ENCODE peak calls at places on chromosome 14, in six cellular contexts. One of them, this sample, is unnamed. For H3K9me3, the result is how much of the 10 kb centered on the place peaks cover.

GRCh38 chr14:87745507-87746118 is 247.4 kb downstream of the GALC start:
- DNase-seq in IMR-90: peak
- DNase-seq in neural progenitor cell: peak
- DNase-seq in endodermal cell: peak
- DNase-seq in adipocyte: peak
- DNase-seq in HepG2: peak
- DNase-seq in this sample: no peak

GRCh38 chr14:92990456-92991430 is 67.8 kb downstream of the CHGA start:
- DNase-seq in IMR-90: no peak
- DNase-seq in neural progenitor cell: no peak
- DNase-seq in endodermal cell: no peak
- DNase-seq in adipocyte: no peak
- DNase-seq in HepG2: no peak
- DNase-seq in this sample: no peak

GRCh38 chr14:69132513-69133181 is 20.3 kb downstream of the DCAF5 start:
- DNase-seq in IMR-90: no peak
- DNase-seq in neural progenitor cell: no peak
- DNase-seq in endodermal cell: no peak
- DNase-seq in adipocyte: no peak
- DNase-seq in HepG2: no peak
- DNase-seq in this sample: no peak

GRCh38 chr14:74257078-74257987 is 18.1 kb downstream of the VSX2 start:
- DNase-seq in IMR-90: peak
- DNase-seq in neural progenitor cell: peak
- DNase-seq in endodermal cell: peak
- DNase-seq in adipocyte: peak
- DNase-seq in HepG2: no peak
- DNase-seq in this sample: peak

GRCh38 chr14:101857226-101857625 is 95.7 kb downstream of the PPP2R5C start:
- DNase-seq in IMR-90: no peak
- DNase-seq in neural progenitor cell: no peak
- DNase-seq in endodermal cell: peak
- DNase-seq in adipocyte: no peak
- DNase-seq in HepG2: no peak
- DNase-seq in this sample: no peak

GRCh38 chr14:104795781-104796681 is 483 bp upstream of the AKT1 start:
- DNase-seq in IMR-90: no peak
- DNase-seq in neural progenitor cell: no peak
- DNase-seq in endodermal cell: peak
- DNase-seq in adipocyte: peak
- DNase-seq in HepG2: peak
- DNase-seq in this sample: peak

GRCh38 chr14:68757618-68758081 is 35.2 kb downstream of the ZFP36L1 start:
- DNase-seq in IMR-90: peak
- DNase-seq in neural progenitor cell: no peak
- DNase-seq in endodermal cell: no peak
- DNase-seq in adipocyte: no peak
- DNase-seq in HepG2: peak
- DNase-seq in this sample: no peak

GRCh38 chr14:76201162-76201561 is 49.4 kb downstream of the GPATCH2L start:
- DNase-seq in IMR-90: peak
- DNase-seq in neural progenitor cell: no peak
- DNase-seq in endodermal cell: no peak
- DNase-seq in adipocyte: peak
- DNase-seq in HepG2: no peak
- DNase-seq in this sample: no peak

GRCh38 chr14:75274899-75275569 is 3.6 kb upstream of the FOS start:
- DNase-seq in IMR-90: peak
- DNase-seq in neural progenitor cell: no peak
- DNase-seq in endodermal cell: peak
- DNase-seq in adipocyte: no peak
- DNase-seq in HepG2: no peak
- DNase-seq in this sample: peak

GRCh38 chr14:38210587-38211257 is 3.0 kb downstream of the SSTR1 start:
- DNase-seq in IMR-90: peak
- DNase-seq in neural progenitor cell: peak
- DNase-seq in endodermal cell: peak
- DNase-seq in adipocyte: peak
- DNase-seq in HepG2: no peak
- DNase-seq in this sample: no peak

GRCh38 chr14:57823015-57823660 is 42.8 kb downstream of the SLC35F4 start:
- DNase-seq in IMR-90: no peak
- DNase-seq in neural progenitor cell: no peak
- DNase-seq in endodermal cell: no peak
- DNase-seq in adipocyte: no peak
- DNase-seq in HepG2: no peak
- DNase-seq in this sample: no peak

GRCh38 chr14:102028733-102029132 is 58.1 kb downstream of the HSP90AA1 start:
- DNase-seq in IMR-90: peak
- DNase-seq in neural progenitor cell: no peak
- DNase-seq in endodermal cell: no peak
- DNase-seq in adipocyte: peak
- DNase-seq in HepG2: no peak
- DNase-seq in this sample: peak

GRCh38 chr14:72582582-72582981 is 311.3 kb downstream of the DPF3 start:
- DNase-seq in IMR-90: no peak
- DNase-seq in neural progenitor cell: no peak
- DNase-seq in endodermal cell: no peak
- DNase-seq in adipocyte: no peak
- DNase-seq in HepG2: no peak
- DNase-seq in this sample: no peak

GRCh38 chr14:64762044-64763034 is 58.1 kb downstream of the PLEKHG3 start:
- DNase-seq in IMR-90: peak
- DNase-seq in neural progenitor cell: peak
- DNase-seq in endodermal cell: peak
- DNase-seq in adipocyte: peak
- DNase-seq in HepG2: peak
- DNase-seq in this sample: peak

GRCh38 chr14:100438678-100439592 is 115.8 kb downstream of the SLC25A47 start:
- DNase-seq in IMR-90: peak
- DNase-seq in neural progenitor cell: no peak
- DNase-seq in endodermal cell: peak
- DNase-seq in adipocyte: peak
- DNase-seq in HepG2: peak
- DNase-seq in this sample: peak

GRCh38 chr14:85241022-85241880 is 288.7 kb upstream of the FLRT2 start:
- DNase-seq in IMR-90: no peak
- DNase-seq in neural progenitor cell: peak
- DNase-seq in endodermal cell: no peak
- DNase-seq in adipocyte: no peak
- DNase-seq in HepG2: no peak
- DNase-seq in this sample: no peak

GRCh38 chr14:101354726-101355125 is 206.6 kb upstream of the DIO3 start:
- DNase-seq in IMR-90: no peak
- DNase-seq in neural progenitor cell: no peak
- DNase-seq in endodermal cell: peak
- DNase-seq in adipocyte: no peak
- DNase-seq in HepG2: no peak
- DNase-seq in this sample: no peak

GRCh38 chr14:33401326-33401725 is 462.6 kb downstream of the NPAS3 start:
- DNase-seq in IMR-90: no peak
- DNase-seq in neural progenitor cell: peak
- DNase-seq in endodermal cell: no peak
- DNase-seq in adipocyte: no peak
- DNase-seq in HepG2: peak
- DNase-seq in this sample: no peak

GRCh38 chr14:59301354-59301753 is 112.9 kb downstream of the DAAM1 start:
- DNase-seq in IMR-90: no peak
- DNase-seq in neural progenitor cell: no peak
- DNase-seq in endodermal cell: no peak
- DNase-seq in adipocyte: no peak
- DNase-seq in HepG2: peak
- DNase-seq in this sample: no peak

GRCh38 chr14:51807355-51807754 is 53.1 kb upstream of the GNG2 start:
- DNase-seq in IMR-90: peak
- DNase-seq in neural progenitor cell: no peak
- DNase-seq in endodermal cell: no peak
- DNase-seq in adipocyte: no peak
- DNase-seq in HepG2: no peak
- DNase-seq in this sample: no peak

GRCh38 chr14:51805541-51805940 is 54.9 kb upstream of the GNG2 start:
- DNase-seq in IMR-90: no peak
- DNase-seq in neural progenitor cell: no peak
- DNase-seq in endodermal cell: peak
- DNase-seq in adipocyte: no peak
- DNase-seq in HepG2: no peak
- DNase-seq in this sample: no peak

GRCh38 chr14:51806026-51806590 is 54.3 kb upstream of the GNG2 start:
- DNase-seq in IMR-90: no peak
- DNase-seq in neural progenitor cell: no peak
- DNase-seq in endodermal cell: no peak
- DNase-seq in adipocyte: no peak
- DNase-seq in HepG2: no peak
- DNase-seq in this sample: no peak

DNA sequence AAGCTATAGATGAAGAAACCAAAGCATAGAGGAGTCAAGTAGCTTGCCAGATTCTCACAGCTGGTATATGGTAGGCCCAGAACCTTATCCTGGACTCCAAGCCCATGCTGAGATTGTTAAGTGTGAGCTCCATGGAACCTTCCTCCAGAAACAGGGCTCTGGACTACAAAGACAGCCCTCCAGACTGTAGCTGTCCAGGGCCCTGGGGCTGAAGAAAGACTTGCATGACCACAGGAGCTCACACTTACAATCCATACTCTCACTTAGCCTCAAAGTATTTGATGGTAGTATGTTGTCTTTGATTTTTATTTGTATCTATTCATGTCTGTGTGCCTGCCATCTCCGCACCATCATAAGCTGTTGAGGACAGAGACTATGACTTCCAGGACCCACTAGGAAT is 53.8 kb upstream of the GNG2 start:
- DNase-seq in IMR-90: no peak
- DNase-seq in neural progenitor cell: no peak
- DNase-seq in endodermal cell: no peak
- DNase-seq in adipocyte: no peak
- DNase-seq in HepG2: no peak
- DNase-seq in this sample: no peak
- H3K9me3 ChIP-seq in IMR-90: under half
- H3K9me3 ChIP-seq in neural progenitor cell: under half
- H3K9me3 ChIP-seq in endodermal cell: under half
- H3K9me3 ChIP-seq in adipocyte: under half
- H3K9me3 ChIP-seq in HepG2: under half
- H3K9me3 ChIP-seq in this sample: under half

GRCh38 chr14:80956105-80956504 is 684 bp downstream of the TSHR start:
- DNase-seq in IMR-90: no peak
- DNase-seq in neural progenitor cell: no peak
- DNase-seq in endodermal cell: no peak
- DNase-seq in adipocyte: no peak
- DNase-seq in HepG2: no peak
- DNase-seq in this sample: no peak
- H3K9ac ChIP-seq in IMR-90: no peak
- H3K9ac ChIP-seq in neural progenitor cell: no peak
- H3K9ac ChIP-seq in endodermal cell: no peak
- H3K9ac ChIP-seq in adipocyte: no peak
- H3K9ac ChIP-seq in HepG2: no peak
- H3K9ac ChIP-seq in this sample: no peak

DNA sequence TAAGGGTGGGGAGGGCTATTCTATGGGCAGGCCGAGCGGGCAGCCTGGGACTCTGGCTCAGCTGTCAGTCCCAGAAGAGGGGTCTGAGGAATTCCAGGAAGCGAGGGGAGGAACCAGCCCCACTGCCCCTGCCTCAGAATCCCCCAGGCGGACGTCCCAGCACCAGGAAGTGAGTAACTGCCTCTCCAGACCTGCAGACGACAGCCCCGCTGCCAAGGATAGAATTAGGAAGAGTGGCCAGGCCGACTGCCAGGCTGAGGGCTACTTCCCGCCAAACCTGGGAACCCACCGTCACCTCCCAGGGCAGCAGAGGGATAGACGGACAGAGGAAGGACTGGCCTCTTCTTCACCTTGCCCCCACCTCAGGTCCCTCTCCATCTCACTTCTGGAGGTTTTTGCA is 6.7 kb upstream of the BDKRB2 start:
- DNase-seq in IMR-90: no peak
- DNase-seq in neural progenitor cell: no peak
- DNase-seq in endodermal cell: no peak
- DNase-seq in adipocyte: no peak
- DNase-seq in HepG2: no peak
- DNase-seq in this sample: no peak
- H3K4me3 ChIP-seq in IMR-90: no peak
- H3K4me3 ChIP-seq in neural progenitor cell: no peak
- H3K4me3 ChIP-seq in endodermal cell: no peak
- H3K4me3 ChIP-seq in adipocyte: no peak
- H3K4me3 ChIP-seq in HepG2: no peak
- H3K4me3 ChIP-seq in this sample: no peak

GRCh38 chr14:51653855-51654548 is 2.3 kb downstream of the FRMD6 start:
- DNase-seq in IMR-90: peak
- DNase-seq in neural progenitor cell: no peak
- DNase-seq in endodermal cell: no peak
- DNase-seq in adipocyte: peak
- DNase-seq in HepG2: no peak
- DNase-seq in this sample: no peak

GRCh38 chr14:51650721-51651387 is 856 bp upstream of the FRMD6 start:
- DNase-seq in IMR-90: no peak
- DNase-seq in neural progenitor cell: peak
- DNase-seq in endodermal cell: peak
- DNase-seq in adipocyte: peak
- DNase-seq in HepG2: no peak
- DNase-seq in this sample: peak

GRCh38 chr14:51651388-51652167 is at the start of gene FRMD6:
- DNase-seq in IMR-90: peak
- DNase-seq in neural progenitor cell: peak
- DNase-seq in endodermal cell: peak
- DNase-seq in adipocyte: peak
- DNase-seq in HepG2: peak
- DNase-seq in this sample: peak

GRCh38 chr14:51653096-51653814 is 1.5 kb downstream of the FRMD6 start:
- DNase-seq in IMR-90: peak
- DNase-seq in neural progenitor cell: peak
- DNase-seq in endodermal cell: peak
- DNase-seq in adipocyte: peak
- DNase-seq in HepG2: no peak
- DNase-seq in this sample: no peak

DNA sequence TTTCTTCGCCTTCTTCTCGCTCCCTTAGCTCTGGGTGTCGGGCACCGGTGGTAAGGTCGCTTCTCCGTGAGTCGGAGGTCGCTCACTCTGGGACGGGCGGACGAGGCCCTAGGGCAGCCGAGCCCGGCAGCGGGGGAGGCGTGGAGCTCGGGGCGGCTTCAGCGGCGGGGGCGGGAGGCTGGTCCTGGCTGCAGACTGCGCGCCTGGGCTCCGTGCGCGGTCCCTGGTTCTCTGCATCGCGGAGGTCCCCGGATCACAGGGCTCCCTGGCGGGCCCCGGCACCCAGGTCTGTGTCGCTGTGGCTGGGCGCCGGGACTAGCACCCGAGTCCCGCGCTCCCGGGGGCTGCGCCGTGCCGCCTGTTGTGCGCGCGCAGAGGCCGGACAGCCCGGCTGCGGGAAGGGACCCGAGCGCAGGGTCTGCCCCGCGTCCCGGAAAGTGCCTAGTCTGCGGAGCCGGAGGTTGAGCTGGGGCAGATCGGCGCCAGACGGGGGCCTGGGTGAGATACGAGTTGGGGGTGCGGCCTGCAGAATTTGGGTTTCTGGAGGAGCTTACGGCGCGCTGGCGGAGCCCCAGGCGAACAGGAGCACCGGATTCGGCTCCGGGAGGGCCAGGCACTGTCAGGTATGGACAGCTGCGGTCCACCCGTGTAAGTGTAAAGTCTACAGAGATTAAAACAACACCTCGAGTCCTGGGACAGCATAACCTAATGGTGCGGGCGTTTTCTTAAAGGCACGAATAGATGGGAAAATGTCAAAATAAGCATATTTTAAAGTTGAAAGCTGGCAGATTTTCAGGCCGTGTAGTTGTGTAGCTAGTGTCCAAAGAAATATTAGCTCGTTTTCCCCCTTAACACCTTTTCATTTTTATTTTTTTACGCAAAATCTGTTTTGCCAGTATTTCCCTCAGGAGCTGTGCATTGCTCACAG is 722 bp downstream of the FRMD6 start:
- DNase-seq in IMR-90: no peak
- DNase-seq in neural progenitor cell: peak
- DNase-seq in endodermal cell: peak
- DNase-seq in adipocyte: peak
- DNase-seq in HepG2: no peak
- DNase-seq in this sample: peak
- H3K9me3 ChIP-seq in IMR-90: under half
- H3K9me3 ChIP-seq in neural progenitor cell: under half
- H3K9me3 ChIP-seq in endodermal cell: under half
- H3K9me3 ChIP-seq in adipocyte: under half
- H3K9me3 ChIP-seq in HepG2: under half
- H3K9me3 ChIP-seq in this sample: under half